ENCODE peak calls at places on chromosome 11, in ten cellular contexts. L, J, Q, R, N, K, M, P, G and C are unnamed samples. For H3K36me3, the result is how much of the 10 kb centered on the place peaks cover.

GRCh38 chr11:106233191-106233590 is 155.7 kb downstream of the AASDHPPT start:
- DNase-seq in L (no peak), Q (no peak), G (peak), K (no peak), M (no peak), N (no peak), P (no peak), R (no peak), J (no peak), C (no peak)

GRCh38 chr11:27211370-27212127 is 151.5 kb downstream of the CCDC34 start:
- DNase-seq in M (no peak), N (no peak), R (no peak), P (no peak), J (no peak), L (no peak), K (no peak), Q (no peak), G (no peak), C (no peak)

GRCh38 chr11:59144096-59144495 is 1.4 kb downstream of the FAM111A start:
- DNase-seq in M (no peak), K (no peak), G (no peak), Q (no peak), R (no peak), L (no peak), J (peak), N (no peak), P (no peak), C (no peak)

GRCh38 chr11:118002541-118003019 is 16.4 kb downstream of the IL10RA start:
- DNase-seq in N (peak), L (peak), G (no peak), J (no peak), Q (no peak), M (no peak), K (peak), R (peak), P (no peak), C (peak)

GRCh38 chr11:68552542-68552941 is 92.0 kb downstream of the PPP6R3 start:
- DNase-seq in K (no peak), M (no peak), J (no peak), G (no peak), Q (no peak), P (no peak), N (no peak), L (no peak), R (no peak), C (no peak)

GRCh38 chr11:121754603-121755002 is 301.8 kb upstream of the SORL1-AS1 start:
- DNase-seq in N (peak), G (no peak), Q (no peak), R (no peak), L (no peak), J (no peak), K (peak), M (no peak), P (no peak), C (no peak)

GRCh38 chr11:97290444-97291041 is 900.7 kb downstream of the JRKL start:
- DNase-seq in L (no peak), J (no peak), M (no peak), Q (no peak), R (no peak), G (no peak), P (no peak), N (no peak), K (no peak), C (no peak)

GRCh38 chr11:65124480-65125196 is 2.5 kb downstream of the MRPL49 start:
- DNase-seq in J (no peak), N (peak), Q (peak), R (no peak), L (peak), K (no peak), M (no peak), G (no peak), P (no peak), C (no peak)

GRCh38 chr11:12403122-12403994 is 26.0 kb downstream of the PARVA start:
- DNase-seq in L (no peak), G (no peak), J (peak), Q (no peak), R (no peak), N (no peak), P (no peak), M (no peak), K (no peak), C (no peak)

GRCh38 chr11:123682976-123683375 is 28.6 kb upstream of the SCN3B start:
- DNase-seq in G (no peak), Q (no peak), N (no peak), P (no peak), M (no peak), J (no peak), R (no peak), L (no peak), K (no peak), C (no peak)

GRCh38 chr11:79122759-79123158 is 318.1 kb downstream of the TENM4 start:
- DNase-seq in R (no peak), G (no peak), J (no peak), K (no peak), N (no peak), P (no peak), M (no peak), L (no peak), Q (no peak), C (no peak)

GRCh38 chr11:111531687-111532364 is 8.7 kb upstream of the LAYN start:
- DNase-seq in M (no peak), L (no peak), N (no peak), J (peak), P (no peak), Q (no peak), R (no peak), G (peak), K (no peak), C (no peak)

GRCh38 chr11:34205326-34206035 is 100.1 kb downstream of the NAT10 start:
- DNase-seq in G (no peak), R (no peak), M (no peak), P (no peak), N (no peak), K (no peak), Q (no peak), L (no peak), J (no peak), C (no peak)

GRCh38 chr11:58963551-58964075 is 24.3 kb downstream of the GLYATL1 start:
- DNase-seq in Q (no peak), K (peak), L (peak), G (no peak), R (peak), M (no peak), P (no peak), N (no peak), J (peak), C (no peak)

GRCh38 chr11:33515347-33515746 is 185.3 kb downstream of the C11orf91 start:
- DNase-seq in Q (no peak), K (no peak), P (no peak), G (no peak), L (no peak), J (peak), M (peak), N (no peak), R (no peak), C (no peak)

GRCh38 chr11:15828241-15828903 is 528.0 kb downstream of the SOX6 start:
- DNase-seq in K (no peak), L (no peak), G (no peak), P (no peak), J (no peak), R (no peak), N (no peak), Q (no peak), M (no peak), C (no peak)

GRCh38 chr11:132111341-132111740 is 740.9 kb downstream of the NTM start:
- DNase-seq in G (no peak), L (no peak), P (no peak), K (no peak), M (no peak), Q (no peak), J (no peak), N (no peak), R (no peak), C (no peak)

GRCh38 chr11:102530558-102530957 is at the start of gene MMP7:
- DNase-seq in R (no peak), M (no peak), P (no peak), K (no peak), J (peak), N (no peak), L (peak), Q (peak), G (no peak), C (no peak)

GRCh38 chr11:12182650-12183511 is 72.5 kb downstream of the MICAL2 start:
- DNase-seq in N (no peak), K (peak), L (no peak), M (peak), Q (no peak), G (no peak), P (no peak), J (peak), R (no peak), C (no peak)

GRCh38 chr11:83034673-83035014 is 37.1 kb downstream of the RAB30 start:
- DNase-seq in Q (no peak), K (no peak), L (no peak), N (no peak), M (no peak), J (no peak), G (no peak), R (no peak), P (no peak), C (no peak)
- H3K4me3 ChIP-seq in Q (no peak), K (no peak), L (no peak), N (peak), M (peak), J (no peak), G (peak), R (no peak), P (no peak), C (peak)

GRCh38 chr11:74072286-74072685 is 63.4 kb upstream of the UCP3 start:
- DNase-seq in Q (no peak), L (no peak), N (no peak), P (no peak), K (no peak), G (no peak), R (no peak), J (no peak), M (no peak), C (no peak)

GRCh38 chr11:74069146-74070046 is 60.5 kb upstream of the UCP3 start:
- DNase-seq in R (no peak), L (peak), M (no peak), N (no peak), J (peak), P (no peak), Q (no peak), K (no peak), G (no peak), C (no peak)

GRCh38 chr11:74072721-74073120 is 63.8 kb upstream of the UCP3 start:
- DNase-seq in R (no peak), P (no peak), K (no peak), G (no peak), N (no peak), L (no peak), Q (no peak), J (no peak), M (no peak), C (no peak)

DNA sequence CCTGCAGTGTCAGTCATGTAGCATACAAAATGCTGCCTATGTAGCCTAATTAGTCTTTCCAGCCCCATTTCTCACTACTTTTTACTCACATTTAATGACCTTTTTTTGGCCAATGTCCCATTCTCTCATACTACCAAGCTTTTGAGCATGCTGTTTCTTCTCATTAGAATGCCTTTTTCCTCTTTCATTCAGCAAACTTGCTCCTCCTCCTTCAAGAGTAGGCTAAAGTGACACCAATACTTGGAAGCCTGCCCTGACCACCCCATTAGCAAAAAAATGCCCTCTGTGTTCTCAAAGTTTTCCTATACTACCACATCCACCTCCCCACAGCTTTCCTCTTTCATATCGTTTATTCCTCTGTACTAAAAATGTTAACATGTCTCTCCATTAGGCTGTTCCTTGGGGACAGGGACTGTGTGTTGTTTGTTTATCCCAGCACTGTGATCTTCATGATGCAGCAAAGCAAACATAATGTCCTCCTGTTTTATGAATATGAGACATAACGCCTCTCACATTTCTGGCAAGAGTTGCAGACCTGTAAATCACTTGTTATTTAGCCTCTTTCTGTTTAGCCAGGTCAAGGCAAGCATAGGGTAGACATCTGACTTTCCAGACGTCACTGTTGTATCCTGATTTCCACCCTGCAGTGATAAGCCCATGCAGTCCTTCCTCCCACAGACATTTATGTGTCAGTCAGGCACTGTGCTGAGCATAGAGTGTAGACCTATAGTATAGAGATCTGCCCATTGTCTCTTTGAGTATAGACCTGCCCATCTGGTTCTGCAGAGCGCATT is 62.0 kb upstream of the UCP3 start:
- DNase-seq in P (no peak), K (no peak), G (no peak), Q (no peak), L (no peak), N (no peak), J (no peak), R (no peak), M (no peak), C (no peak)
- H3K36me3 ChIP-seq in P (under half), K (under half), G (under half), Q (under half), L (under half), N (under half), J (under half), R (under half), M (under half), C (under half)

GRCh38 chr11:14112721-14113120 is 150.2 kb downstream of the SPON1 start:
- DNase-seq in M (no peak), R (no peak), P (no peak), N (no peak), Q (no peak), J (no peak), G (no peak), L (no peak), K (no peak), C (no peak)

GRCh38 chr11:14117632-14118031 is 155.1 kb downstream of the SPON1 start:
- DNase-seq in P (no peak), L (no peak), Q (no peak), N (no peak), J (no peak), K (no peak), G (no peak), R (no peak), M (no peak), C (no peak)

GRCh38 chr11:14114786-14115185 is 152.3 kb downstream of the SPON1 start:
- DNase-seq in L (no peak), K (no peak), G (no peak), R (no peak), M (no peak), Q (no peak), J (no peak), N (no peak), P (no peak), C (no peak)

GRCh38 chr11:14110629-14111028 is 148.1 kb downstream of the SPON1 start:
- DNase-seq in J (no peak), G (no peak), K (no peak), N (no peak), P (no peak), Q (no peak), L (no peak), R (no peak), M (no peak), C (no peak)

DNA sequence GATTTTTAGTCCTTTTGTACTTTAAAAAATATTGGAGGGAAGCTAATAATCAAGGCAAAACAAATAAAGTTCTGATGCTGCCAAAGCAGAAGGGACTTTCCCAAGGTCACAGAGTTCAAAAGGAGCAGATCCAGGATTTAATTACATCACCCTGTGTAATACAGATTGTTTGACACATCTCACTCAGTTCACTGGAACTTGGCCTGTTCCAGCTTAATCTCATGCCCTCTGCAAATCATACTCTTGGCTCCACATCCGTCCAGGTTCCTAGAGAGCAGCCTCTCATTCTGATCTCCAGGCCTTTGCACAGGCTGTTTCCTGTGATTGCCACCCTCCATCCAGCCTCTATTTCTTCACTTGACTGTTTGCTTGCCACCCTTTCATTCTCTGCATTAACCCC is 151.7 kb downstream of the SPON1 start:
- DNase-seq in G (no peak), M (no peak), L (no peak), J (peak), Q (no peak), P (no peak), R (no peak), K (no peak), N (no peak), C (no peak)
- TF ChIP-seq CTCF in G (no peak), M (no peak), L (no peak), J (no peak), Q (no peak), P (no peak), R (no peak), K (no peak), N (no peak), C (no peak)

GRCh38 chr11:76209671-76209955 is 3.3 kb upstream of the WNT11 start:
- DNase-seq in L (no peak), N (no peak), G (peak), J (no peak), P (no peak), K (no peak), R (no peak), Q (no peak), M (peak), C (no peak)
- H3K4me3 ChIP-seq in L (peak), N (peak), G (peak), J (peak), P (peak), K (peak), R (peak), Q (peak), M (peak), C (peak)

GRCh38 chr11:93668171-93668570 is 6.7 kb downstream of the CEP295 start:
- DNase-seq in R (no peak), P (no peak), Q (no peak), J (no peak), K (no peak), L (no peak), G (no peak), N (no peak), M (no peak), C (no peak)
- H3K36me3 ChIP-seq in R (under half), P (under half), Q (half or more), J (under half), K (under half), L (under half), G (under half), N (half or more), M (under half), C (under half)

DNA sequence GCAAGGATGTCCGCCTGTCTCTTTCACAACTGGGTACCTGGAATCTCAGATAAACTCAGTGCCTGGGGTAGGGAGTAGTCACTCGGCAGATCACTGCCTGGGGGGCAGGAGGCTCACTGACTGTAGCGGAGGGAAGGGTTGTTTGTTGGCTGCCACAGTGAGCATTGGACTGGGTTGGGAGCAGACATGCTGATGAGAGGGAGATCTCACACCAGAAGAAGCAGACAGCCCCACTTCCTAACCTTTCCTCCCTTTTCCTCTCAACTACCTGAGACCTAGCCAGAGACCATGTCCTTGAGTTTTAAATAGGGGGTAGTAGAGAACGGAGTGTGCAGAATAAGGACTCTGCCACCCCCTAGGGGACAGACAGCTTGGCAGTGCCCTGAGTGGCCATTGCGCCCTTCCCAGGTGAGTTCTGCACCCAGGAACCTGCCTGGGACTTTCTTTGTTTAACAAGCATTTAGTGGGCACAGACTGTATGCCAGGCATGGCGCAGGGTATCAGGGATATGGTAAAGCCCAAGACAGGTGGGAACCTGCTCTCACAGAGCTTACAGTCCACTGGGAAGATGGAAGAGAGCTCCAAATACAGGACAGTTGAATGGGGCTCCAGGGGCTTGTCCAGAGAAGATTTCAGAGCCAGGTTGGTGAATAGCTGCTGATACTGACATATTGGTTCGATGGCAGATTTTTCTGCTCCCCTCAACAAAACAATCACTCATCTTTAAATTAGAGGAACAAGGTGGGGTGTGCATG is 115.7 kb upstream of the NNMT start:
- DNase-seq in P (no peak), M (peak), L (peak), N (no peak), J (peak), K (peak), G (peak), Q (peak), R (peak), C (no peak)
- TF ChIP-seq CTCF in P (peak), M (peak), L (peak), N (no peak), J (peak), K (peak), G (peak), Q (peak), R (peak), C (peak)

GRCh38 chr11:10108901-10109665 is 184.9 kb downstream of the SBF2 start:
- DNase-seq in K (peak), L (no peak), M (no peak), Q (no peak), G (no peak), R (no peak), J (no peak), N (no peak), P (no peak), C (no peak)
- H3K4me3 ChIP-seq in K (no peak), L (no peak), M (no peak), Q (no peak), G (no peak), R (no peak), J (no peak), N (no peak), P (no peak), C (no peak)

DNA sequence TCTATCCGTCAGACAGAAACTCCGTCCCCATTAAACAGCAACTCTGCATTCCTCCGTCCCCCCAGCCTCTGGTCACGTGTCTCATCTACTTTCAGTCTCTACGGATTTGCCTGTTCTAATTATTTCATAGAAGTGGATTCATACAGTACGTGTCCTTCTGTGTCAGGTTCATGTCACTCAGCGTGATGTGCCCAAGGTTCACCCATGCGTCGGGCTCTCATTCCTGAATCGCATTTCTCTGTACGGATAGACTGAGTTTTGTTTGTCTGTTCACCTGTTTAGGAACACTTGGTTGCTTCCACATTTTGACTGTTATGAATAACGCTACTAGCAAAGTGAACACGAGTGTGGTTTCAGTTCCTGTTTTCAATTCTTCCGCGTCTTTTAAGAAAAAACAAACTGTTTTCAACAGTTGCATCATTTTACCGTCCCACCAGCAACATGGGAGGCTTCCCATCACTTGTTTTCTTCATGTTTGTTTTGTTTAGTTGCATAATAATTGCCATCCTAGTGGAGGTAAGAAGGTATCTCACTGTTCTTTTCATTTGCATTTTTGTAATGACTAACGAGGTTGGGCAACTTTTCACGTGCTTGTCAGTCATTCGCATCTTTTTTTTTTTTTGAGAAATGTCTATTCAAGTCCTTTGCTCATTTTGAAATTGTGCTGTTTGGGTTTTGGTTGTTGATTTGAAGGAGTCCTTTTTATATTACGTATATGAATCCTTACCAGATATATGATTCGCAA is 8.9 kb upstream of the NLRP6 start:
- DNase-seq in J (peak), P (no peak), K (peak), R (no peak), M (peak), N (no peak), L (no peak), G (peak), Q (no peak), C (peak)
- H3K36me3 ChIP-seq in J (under half), P (under half), K (under half), R (under half), M (under half), N (under half), L (under half), G (under half), Q (under half), C (under half)